ENCODE peak calls at places on chromosome 14, in five cellular contexts. O, Q, Z, A and F are unnamed samples.

GRCh38 chr14:33534636-33535035 is 416.2 kb downstream of the EGLN3 start:
- DNase-seq in Z (no peak), Q (no peak), A (no peak), O (no peak), F (no peak)

GRCh38 chr14:22478670-22479069 is 110.4 kb downstream of the DAD1 start:
- DNase-seq in A (no peak), O (no peak), Q (no peak), Z (no peak), F (no peak)

GRCh38 chr14:75126679-75127473 is at the start of gene NEK9:
- DNase-seq in Q (peak), O (peak), Z (peak), A (peak), F (peak)

GRCh38 chr14:100617715-100618693 is 30.8 kb upstream of the BEGAIN start:
- DNase-seq in A (no peak), O (no peak), Z (no peak), Q (no peak), F (no peak)

GRCh38 chr14:34205799-34206198 is 254.9 kb upstream of the EGLN3 start:
- DNase-seq in Q (no peak), O (no peak), A (no peak), Z (no peak), F (no peak)

GRCh38 chr14:67964391-67964812 is 144.8 kb downstream of the RAD51B start:
- DNase-seq in Z (no peak), A (no peak), O (no peak), Q (no peak), F (no peak)

GRCh38 chr14:40028991-40029390 is 596.8 kb upstream of the FBXO33 start:
- DNase-seq in Z (no peak), Q (no peak), A (no peak), O (no peak), F (no peak)

GRCh38 chr14:34043627-34044372 is 92.9 kb upstream of the EGLN3 start:
- DNase-seq in A (peak), Z (peak), Q (no peak), O (peak), F (no peak)

GRCh38 chr14:34970665-34971064 is 12.1 kb upstream of the SRP54 start:
- DNase-seq in Z (no peak), O (no peak), Q (no peak), A (no peak), F (no peak)

GRCh38 chr14:36996133-36996856 is 176.1 kb downstream of the SLC25A21 start:
- DNase-seq in Z (no peak), A (no peak), Q (no peak), O (peak), F (no peak)

GRCh38 chr14:71333705-71334104 is 426.4 kb downstream of the PCNX1 start:
- DNase-seq in Z (no peak), A (no peak), O (no peak), Q (no peak), F (no peak)

GRCh38 chr14:76759589-76759988 is 1.7 kb upstream of the VASH1 start:
- DNase-seq in A (no peak), Z (no peak), O (no peak), Q (no peak), F (no peak)

GRCh38 chr14:22577334-22577908 is 11.6 kb downstream of the DAD1 start:
- DNase-seq in A (no peak), Z (no peak), Q (no peak), O (no peak), F (no peak)

GRCh38 chr14:36661506-36662257 is at the start of gene PAX9:
- DNase-seq in O (peak), Q (peak), Z (peak), A (peak), F (no peak)

GRCh38 chr14:101332281-101332680 is 229.0 kb upstream of the DIO3 start:
- DNase-seq in Q (no peak), A (no peak), Z (no peak), O (no peak), F (no peak)

GRCh38 chr14:61556455-61556854 is 138.9 kb upstream of the HIF1A start:
- DNase-seq in A (no peak), Z (peak), Q (no peak), O (no peak), F (no peak)

GRCh38 chr14:69913686-69914085 is 34.5 kb downstream of the SMOC1 start:
- DNase-seq in Z (no peak), A (no peak), O (no peak), Q (no peak), F (no peak)

GRCh38 chr14:37665951-37666350 is 70.5 kb downstream of the TTC6 start:
- DNase-seq in O (no peak), Q (no peak), Z (no peak), A (no peak), F (no peak)

GRCh38 chr14:69784942-69785341 is 12.1 kb downstream of the SLC10A1 start:
- DNase-seq in A (no peak), Z (no peak), O (no peak), Q (no peak), F (no peak)

GRCh38 chr14:79483472-79483871 is 727.8 kb downstream of the DIO2 start:
- DNase-seq in A (no peak), Z (no peak), Q (no peak), O (no peak), F (no peak)

GRCh38 chr14:49999216-49999761 is 106.4 kb downstream of the ARF6 start:
- DNase-seq in O (no peak), Q (no peak), A (no peak), Z (no peak), F (peak)

GRCh38 chr14:75636100-75636692 is 24.5 kb downstream of the ERG28 start:
- DNase-seq in O (no peak), A (no peak), Q (no peak), Z (no peak), F (no peak)

GRCh38 chr14:74444866-74445265 is 18.9 kb upstream of the SYNDIG1L start:
- DNase-seq in Q (no peak), A (no peak), Z (no peak), O (no peak), F (no peak)

GRCh38 chr14:50010752-50011151 is 105.6 kb downstream of the VCPKMT start:
- DNase-seq in Z (no peak), A (no peak), Q (no peak), O (no peak), F (no peak)

GRCh38 chr14:57066463-57066862 is 202.2 kb downstream of the EXOC5 start:
- DNase-seq in O (no peak), Z (no peak), A (no peak), Q (no peak), F (no peak)

GRCh38 chr14:100762901-100763300 is 36.2 kb downstream of the DLK1 start:
- DNase-seq in A (no peak), O (no peak), Z (no peak), Q (no peak), F (no peak)

GRCh38 chr14:64630778-64631177 is 73.4 kb upstream of the PLEKHG3 start:
- DNase-seq in Q (no peak), O (no peak), A (no peak), Z (no peak), F (no peak)

GRCh38 chr14:94164685-94165431 is 9.3 kb upstream of the PPP4R4 start:
- DNase-seq in Z (no peak), O (no peak), Q (no peak), A (no peak), F (no peak)

GRCh38 chr14:68409355-68409754 is 383.5 kb downstream of the ZFP36L1 start:
- DNase-seq in O (no peak), A (no peak), Q (no peak), Z (no peak), F (no peak)

GRCh38 chr14:64234877-64235651 is 59.1 kb downstream of the ESR2 start:
- DNase-seq in Z (no peak), O (no peak), Q (no peak), A (no peak), F (no peak)

GRCh38 chr14:63663428-63664142 is 21.9 kb upstream of the WDR89 start:
- DNase-seq in Q (no peak), O (no peak), Z (peak), A (no peak), F (no peak)

GRCh38 chr14:99452968-99453367 is 27.7 kb downstream of the SETD3 start:
- DNase-seq in Q (no peak), A (no peak), O (no peak), Z (no peak), F (no peak)

GRCh38 chr14:51504626-51505025 is 147.1 kb upstream of the FRMD6 start:
- DNase-seq in Z (no peak), O (no peak), Q (no peak), A (no peak), F (no peak)

GRCh38 chr14:30385925-30386324 is 173.0 kb upstream of the G2E3 start:
- DNase-seq in Q (no peak), O (no peak), A (no peak), Z (no peak), F (no peak)

GRCh38 chr14:80762829-80763228 is 178.7 kb downstream of the CEP128 start:
- DNase-seq in Z (no peak), A (no peak), O (no peak), Q (no peak), F (no peak)

GRCh38 chr14:95496690-95497241 is 19.7 kb downstream of the SYNE3 start:
- DNase-seq in Z (no peak), Q (no peak), O (no peak), A (no peak), F (no peak)

GRCh38 chr14:53613404-53614253 is 343.0 kb downstream of the BMP4 start:
- DNase-seq in A (peak), Z (peak), O (no peak), Q (no peak), F (peak)
- TF ChIP-seq TAF1 in A (no peak), Z (peak), O (no peak), Q (no peak), F (peak)

GRCh38 chr14:104268725-104269436 is 130.5 kb downstream of the KIF26A start:
- DNase-seq in O (no peak), Z (no peak), Q (no peak), A (no peak), F (no peak)

GRCh38 chr14:104268295-104268694 is 129.9 kb downstream of the KIF26A start:
- DNase-seq in Z (no peak), O (no peak), A (no peak), Q (no peak), F (no peak)

GRCh38 chr14:104265918-104266642 is 127.7 kb downstream of the KIF26A start:
- DNase-seq in O (no peak), Z (no peak), Q (no peak), A (no peak), F (no peak)

GRCh38 chr14:104267895-104268294 is 129.5 kb downstream of the KIF26A start:
- DNase-seq in Z (no peak), Q (no peak), O (no peak), A (no peak), F (no peak)

GRCh38 chr14:104266643-104267575 is 128.5 kb downstream of the KIF26A start:
- DNase-seq in Q (no peak), Z (no peak), O (no peak), A (no peak), F (no peak)
- TF ChIP-seq TAF1 in Q (no peak), Z (no peak), O (no peak), A (no peak), F (no peak)

GRCh38 chr14:66330218-66330617 is 156.0 kb upstream of the CCDC196 start:
- DNase-seq in O (no peak), Q (no peak), Z (no peak), A (no peak), F (no peak)

GRCh38 chr14:66330916-66331315 is 155.3 kb upstream of the CCDC196 start:
- DNase-seq in Q (no peak), A (no peak), Z (no peak), O (no peak), F (no peak)
- TF ChIP-seq TAF1 in Q (no peak), A (no peak), Z (no peak), O (no peak), F (no peak)

DNA sequence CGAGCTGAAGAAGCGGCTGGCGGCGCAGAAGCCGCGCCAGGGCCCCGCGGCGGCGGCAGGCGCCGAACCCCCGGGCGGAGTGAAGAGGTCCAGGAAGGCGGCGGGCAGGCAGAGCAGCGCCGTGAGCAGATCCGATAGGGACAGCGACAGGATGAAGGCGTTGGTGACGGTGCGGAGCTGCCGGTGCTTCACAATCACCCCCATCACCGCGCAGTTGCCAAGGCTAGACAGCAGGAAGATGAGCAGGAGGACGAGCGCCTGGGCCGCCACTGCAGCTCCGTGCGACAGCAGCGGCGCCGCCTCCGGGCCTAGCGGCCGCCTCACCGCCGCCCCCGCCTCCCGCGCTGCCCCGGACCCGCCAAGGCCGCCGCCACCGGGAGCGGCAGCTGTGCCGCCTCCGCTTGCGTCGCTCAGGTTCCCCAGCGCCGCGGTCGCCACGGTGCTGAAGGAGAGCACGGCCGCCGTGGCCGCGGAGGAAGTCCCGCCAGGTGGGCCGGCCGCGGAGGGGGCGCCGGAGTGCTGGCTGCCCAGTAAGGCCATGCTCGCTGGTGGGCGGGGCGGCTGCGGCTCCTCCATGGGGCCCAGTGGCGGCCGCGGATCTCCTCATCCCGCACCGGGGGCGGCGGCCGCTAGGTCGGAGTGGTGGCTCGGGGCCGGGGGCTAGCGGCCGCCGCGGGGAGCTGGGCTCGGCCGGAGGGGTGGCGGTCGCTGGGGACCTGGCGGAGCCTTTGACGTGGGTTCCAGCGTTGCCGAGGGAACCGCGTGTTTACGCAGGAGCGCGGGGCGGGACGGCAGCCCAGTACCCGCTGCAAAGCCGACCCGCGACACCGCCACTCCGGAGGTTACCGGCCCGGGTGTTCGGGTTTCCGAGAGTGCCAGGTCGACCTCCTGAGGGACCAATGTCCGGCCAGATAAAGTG is at the start of gene GPR135:
- DNase-seq in A (no peak), O (peak), Z (peak), Q (no peak), F (peak)
- TF ChIP-seq TAF1 in A (no peak), O (no peak), Z (no peak), Q (no peak), F (no peak)